ENCODE peak calls at places on chromosomes 12 and 14, in six cellular contexts. B is left ventricle myocardium inferior; L is stomach; N is CD8-positive, alpha-beta T cell; G is fibroblast of mammary gland; Y is heart left ventricle. D is an unnamed sample.

GRCh38 chr12:78530065-78530765 is 334.4 kb upstream of the SYT1 start:
- DNase-seq in Y (no peak), G (peak), L (no peak), N (no peak), B (no peak), D (no peak)

GRCh38 chr12:1872448-1872847 is 46.0 kb downstream of the CACNA2D4 start:
- DNase-seq in L (no peak), N (no peak), B (no peak), G (no peak), Y (no peak), D (no peak)

GRCh38 chr12:117685115-117685926 is 283.5 kb downstream of the KSR2 start:
- DNase-seq in Y (no peak), L (no peak), N (no peak), B (no peak), G (peak), D (peak)

GRCh38 chr12:69987453-69988102 is 162.6 kb downstream of the MYRFL start:
- DNase-seq in N (no peak), Y (no peak), B (no peak), L (no peak), G (peak), D (no peak)

GRCh38 chr14:66137076-66137475 is 349.1 kb upstream of the CCDC196 start:
- DNase-seq in G (no peak), Y (no peak), B (no peak), L (no peak), N (no peak), D (no peak)

GRCh38 chr14:96752594-96752993 is 44.6 kb upstream of the VRK1 start:
- DNase-seq in N (no peak), G (peak), L (no peak), Y (no peak), B (no peak), D (no peak)

GRCh38 chr12:40634431-40635131 is 57.7 kb upstream of the CNTN1 start:
- DNase-seq in L (no peak), Y (no peak), N (no peak), B (no peak), G (no peak), D (no peak)

GRCh38 chr12:7113389-7113871 is 4.4 kb upstream of the C1RL start:
- DNase-seq in Y (no peak), B (no peak), L (no peak), N (peak), G (peak), D (peak)

GRCh38 chr14:62269204-62269603 is 507.0 kb downstream of the SNAPC1 start:
- DNase-seq in L (no peak), G (peak), B (no peak), N (no peak), Y (no peak), D (no peak)

GRCh38 chr14:23926543-23926942 is 27.0 kb upstream of the DHRS4 start:
- DNase-seq in B (no peak), L (no peak), G (no peak), Y (no peak), N (no peak), D (no peak)

GRCh38 chr14:77041837-77042557 is 13.5 kb upstream of the IRF2BPL start:
- DNase-seq in B (peak), G (peak), L (peak), Y (peak), N (no peak), D (no peak)

GRCh38 chr12:16564675-16565074 is 41.3 kb downstream of the LMO3 start:
- DNase-seq in N (no peak), L (no peak), G (no peak), B (no peak), Y (no peak), D (no peak)

GRCh38 chr12:127494961-127495915 is 771.7 kb upstream of the TMEM132C start:
- DNase-seq in Y (no peak), N (no peak), L (no peak), B (no peak), G (no peak), D (no peak)

GRCh38 chr12:116172224-116172849 is 105.2 kb downstream of the MED13L start:
- DNase-seq in Y (no peak), G (no peak), L (no peak), B (no peak), N (no peak), D (no peak)

GRCh38 chr12:88868062-88868461 is 287.8 kb upstream of the KITLG start:
- DNase-seq in N (no peak), L (no peak), B (no peak), G (peak), Y (no peak), D (no peak)

GRCh38 chr14:30240685-30241084 is 313.0 kb upstream of the PRKD1 start:
- DNase-seq in N (no peak), L (no peak), Y (no peak), G (peak), B (no peak), D (no peak)

GRCh38 chr12:6899837-6900519 is 4.6 kb upstream of the LRRC23 start:
- DNase-seq in Y (peak), L (peak), N (no peak), G (peak), B (peak), D (no peak)

GRCh38 chr12:109968801-109969200 is 27.4 kb downstream of the GIT2 start:
- DNase-seq in Y (no peak), L (no peak), B (no peak), G (no peak), N (no peak), D (no peak)
- TF ChIP-seq CTCF in Y (no peak), L (no peak), B (no peak), G (no peak), N (no peak), D (no peak)

GRCh38 chr12:68067762-68068376 is 78.6 kb downstream of the IFNG-AS1 start:
- DNase-seq in Y (no peak), B (no peak), N (no peak), G (peak), L (no peak), D (no peak)
- TF ChIP-seq CTCF in Y (no peak), B (no peak), N (no peak), G (peak), L (no peak), D (peak)

DNA sequence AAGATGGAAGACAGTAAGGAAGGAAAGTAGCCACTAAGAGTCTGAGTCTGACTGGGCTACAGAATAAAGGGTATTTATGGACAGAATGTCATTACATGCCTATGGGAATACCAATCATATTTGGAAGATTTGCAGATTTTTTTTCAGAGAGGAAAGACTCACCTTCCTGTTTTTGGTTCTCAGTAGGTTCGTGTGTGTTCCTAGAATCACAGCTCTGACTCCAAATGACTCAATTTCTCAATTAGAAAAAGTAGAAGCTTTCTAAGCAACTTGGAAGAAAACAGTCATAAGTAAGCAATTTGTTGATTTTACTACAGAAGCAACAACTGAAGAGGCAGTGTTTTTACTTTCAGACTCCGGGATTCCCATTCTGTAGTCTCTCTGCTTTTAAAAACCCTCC is 15.4 kb upstream of the PAPLN start:
- DNase-seq in B (no peak), N (no peak), L (no peak), Y (no peak), G (peak), D (no peak)
- TF ChIP-seq CTCF in B (no peak), N (no peak), L (no peak), Y (no peak), G (no peak), D (no peak)

DNA sequence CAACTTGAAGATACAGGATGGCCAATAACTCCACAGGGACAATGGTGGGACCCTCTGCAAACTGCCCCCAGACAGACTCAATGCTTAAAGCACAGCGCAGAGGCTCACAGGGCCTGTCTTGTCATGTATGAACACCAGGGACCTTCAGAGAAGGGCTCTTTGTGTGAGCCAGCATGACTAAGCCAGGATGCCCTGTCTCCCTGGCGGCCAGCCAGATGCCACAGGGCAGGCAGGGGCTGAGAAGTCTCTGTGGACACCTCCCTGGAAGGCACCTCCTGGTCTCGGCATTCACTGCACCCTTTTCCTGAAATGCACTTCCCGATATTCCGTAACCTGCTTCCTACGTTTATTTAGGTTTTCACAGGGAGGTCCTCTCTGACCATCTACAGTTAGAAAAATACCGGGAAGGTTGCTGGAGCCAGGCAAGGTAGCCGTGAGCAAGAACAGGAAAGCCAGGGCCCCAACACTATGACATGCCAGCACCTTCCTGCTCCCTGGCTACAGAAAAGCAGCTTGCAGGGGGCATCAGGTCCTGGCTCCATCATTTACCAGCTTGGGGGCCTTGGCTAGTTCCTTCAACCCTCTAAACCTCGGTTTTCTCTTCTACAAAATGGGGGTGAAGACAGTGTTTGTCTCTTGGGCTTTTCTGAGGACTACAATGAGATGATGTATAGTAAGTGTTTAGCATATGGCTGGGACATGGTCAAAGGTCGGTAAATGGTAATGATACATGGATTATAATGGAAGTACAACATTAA is 65.0 kb downstream of the PITPNM2 start:
- DNase-seq in B (peak), N (no peak), Y (no peak), G (no peak), L (peak), D (no peak)
- TF ChIP-seq CTCF in B (no peak), N (no peak), Y (no peak), G (no peak), L (no peak), D (no peak)

DNA sequence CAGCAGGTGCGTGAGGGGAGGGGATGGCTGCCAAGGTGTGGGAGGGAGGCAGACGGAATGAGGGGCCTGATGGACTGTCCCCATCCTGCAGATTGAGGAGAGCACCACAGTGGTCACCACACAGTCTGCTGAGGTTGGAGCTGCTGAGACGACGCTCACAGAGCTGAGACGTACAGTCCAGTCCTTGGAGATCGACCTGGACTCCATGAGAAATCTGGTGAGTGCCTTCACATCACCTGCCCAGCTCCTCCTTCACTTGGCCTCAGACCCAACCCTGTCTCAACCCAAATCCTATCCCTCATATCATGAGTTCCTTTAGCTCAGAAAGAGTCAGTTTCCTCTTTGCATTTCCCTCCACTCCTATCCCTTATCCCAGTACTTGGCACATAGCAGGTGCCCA is 2.7 kb downstream of the KRT18 start:
- DNase-seq in B (no peak), N (no peak), G (no peak), L (no peak), Y (no peak), D (no peak)
- TF ChIP-seq CTCF in B (no peak), N (no peak), G (no peak), L (no peak), Y (no peak), D (no peak)

DNA sequence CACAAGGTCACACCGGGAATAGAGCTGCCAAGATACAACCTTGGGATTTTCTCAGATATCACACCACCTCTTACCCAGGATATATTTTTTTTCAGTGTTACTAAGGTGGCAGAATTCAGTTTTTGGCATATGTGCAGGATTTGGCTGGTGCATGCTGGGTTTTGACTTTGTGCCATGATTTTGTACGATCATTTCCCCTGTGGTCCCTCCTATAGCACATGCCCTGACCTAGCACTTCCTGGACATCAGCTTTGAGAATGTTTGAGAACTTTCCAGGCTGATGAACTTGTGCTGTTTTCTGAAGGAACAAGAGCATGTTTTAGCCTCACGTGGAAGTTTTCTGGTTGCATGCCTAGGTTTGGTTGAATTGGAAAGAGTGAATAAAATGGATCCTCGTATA is 11.0 kb upstream of the TBPL2 start:
- DNase-seq in Y (no peak), G (peak), B (no peak), N (no peak), L (no peak), D (no peak)
- TF ChIP-seq CTCF in Y (no peak), G (no peak), B (no peak), N (no peak), L (no peak), D (no peak)

D was measured in endothelial cell.